ENCODE peak calls at places on chromosomes 3 and 15, in five cellular contexts. R is cardiac muscle cell; V is adrenal gland; A is transverse colon; S is CD8-positive, alpha-beta T cell. P is an unnamed sample. For H3K4me1, the result is how much of the 10 kb centered on the place peaks cover.

GRCh38 chr3:144052275-144052674 is 80.7 kb downstream of the DIPK2A start:
- DNase-seq in R (no peak), V (no peak), A (no peak), S (no peak), P (no peak)

GRCh38 chr15:40058476-40059140 is 19.6 kb upstream of the SRP14 start:
- DNase-seq in R (no peak), V (peak), A (no peak), S (no peak), P (no peak)

GRCh38 chr15:64030123-64030522 is 16.2 kb downstream of the DAPK2 start:
- DNase-seq in R (no peak), V (no peak), A (no peak), S (no peak), P (no peak)

GRCh38 chr3:107938128-107938527 is 152.7 kb downstream of the CD47 start:
- DNase-seq in R (peak), V (no peak), A (no peak), S (no peak), P (peak)

GRCh38 chr3:149783576-149783975 is 8.8 kb downstream of the ANKUB1 start:
- DNase-seq in R (no peak), V (no peak), A (no peak), S (no peak), P (no peak)

GRCh38 chr3:172692751-172693310 is 18.0 kb downstream of the NCEH1 start:
- DNase-seq in R (no peak), V (no peak), A (no peak), S (no peak), P (no peak)

GRCh38 chr3:177626014-177626413 is 428.7 kb upstream of the TBL1XR1 start:
- DNase-seq in R (no peak), V (no peak), A (no peak), S (no peak), P (no peak)

GRCh38 chr3:138351151-138351550 is 2.8 kb downstream of the MRAS start:
- DNase-seq in R (no peak), V (peak), A (no peak), S (no peak), P (no peak)

GRCh38 chr15:39851505-39852082 is 68.5 kb downstream of the GPR176 start:
- DNase-seq in R (no peak), V (no peak), A (no peak), S (no peak), P (no peak)

GRCh38 chr15:89034305-89034704 is 54.0 kb upstream of the ABHD2 start:
- DNase-seq in R (no peak), V (no peak), A (no peak), S (no peak), P (no peak)

GRCh38 chr3:137079572-137079971 is 121.8 kb downstream of the IL20RB start:
- DNase-seq in R (no peak), V (no peak), A (no peak), S (no peak), P (no peak)

GRCh38 chr3:120855665-120856437 is 52.2 kb upstream of the STXBP5L start:
- DNase-seq in R (no peak), V (peak), A (peak), S (no peak), P (no peak)

GRCh38 chr3:67388738-67389137 is 265.7 kb downstream of the SUCLG2 start:
- DNase-seq in R (no peak), V (no peak), A (no peak), S (no peak), P (no peak)

GRCh38 chr3:149621218-149622005 is 36.4 kb downstream of the WWTR1 start:
- DNase-seq in R (peak), V (no peak), A (no peak), S (no peak), P (no peak)

GRCh38 chr3:134211797-134212196 is 38.9 kb downstream of the RYK start:
- DNase-seq in R (peak), V (peak), A (no peak), S (no peak), P (no peak)

GRCh38 chr3:123739146-123739545 is 145.0 kb downstream of the MYLK start:
- DNase-seq in R (no peak), V (no peak), A (no peak), S (no peak), P (no peak)

GRCh38 chr15:74535388-74536084 is 5.5 kb upstream of the ARID3B start:
- DNase-seq in R (no peak), V (no peak), A (no peak), S (no peak), P (no peak)

GRCh38 chr15:68415061-68415460 is 16.9 kb downstream of the ITGA11 start:
- DNase-seq in R (no peak), V (peak), A (no peak), S (no peak), P (no peak)

DNA sequence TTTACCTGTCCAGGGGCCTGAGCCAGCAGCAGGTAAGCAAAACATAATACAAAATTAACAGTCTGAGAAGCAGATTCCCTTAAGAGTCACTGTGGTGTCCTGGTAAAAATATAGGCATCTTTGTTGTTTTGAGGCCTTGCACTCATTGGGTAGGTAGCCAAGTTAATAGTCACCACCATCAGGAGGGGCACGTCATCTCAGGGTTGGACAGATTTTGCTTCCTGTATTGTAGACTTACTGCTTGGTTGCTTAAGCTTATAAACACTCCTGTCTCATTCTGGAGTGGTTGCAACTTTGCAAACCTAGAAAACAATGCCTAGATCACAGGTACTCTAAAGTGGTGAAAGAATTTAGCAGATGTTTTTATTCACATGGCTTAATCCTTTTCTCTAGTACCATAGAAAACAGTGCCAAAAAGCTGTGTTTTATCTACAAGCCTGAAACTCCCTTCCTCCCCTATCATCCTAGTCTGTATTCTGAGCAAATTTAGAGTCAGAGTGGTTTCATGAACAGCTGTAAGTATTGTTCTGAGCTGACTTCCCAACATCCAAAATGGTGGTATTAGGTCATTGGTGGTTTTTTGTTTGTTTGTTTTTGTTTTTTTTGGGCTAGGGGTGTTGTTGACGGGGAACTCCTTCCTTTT is 201.8 kb downstream of the AKAP13 start:
- DNase-seq in R (no peak), V (peak), A (peak), S (no peak), P (peak)
- H3K4me3 ChIP-seq in R (no peak), V (no peak), A (peak), S (peak), P (peak)

DNA sequence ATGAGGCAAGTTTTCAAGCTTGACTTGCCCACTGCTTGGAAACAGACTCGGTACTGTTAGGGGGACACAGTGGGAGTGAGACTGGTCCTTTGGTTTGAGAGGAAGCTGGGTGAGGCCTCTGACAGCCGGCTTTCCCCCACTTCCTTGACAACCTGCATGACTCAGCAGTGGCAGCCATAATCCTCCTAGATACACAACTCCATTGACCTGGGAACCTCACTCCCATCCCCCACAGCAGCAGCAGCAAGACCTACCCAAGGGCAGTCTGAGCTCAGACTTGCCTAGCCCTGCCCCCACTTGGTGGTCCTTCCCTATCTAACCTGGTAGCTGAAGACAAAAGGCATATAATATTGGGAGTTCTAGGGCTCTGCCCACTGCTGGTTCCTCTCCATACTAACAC is 1043.5 kb upstream of the ALCAM start:
- DNase-seq in R (no peak), V (no peak), A (no peak), S (no peak), P (no peak)
- H3K27ac ChIP-seq in R (no peak), V (no peak), A (no peak), S (no peak), P (no peak)

GRCh38 chr15:51842265-51842664 is 12.8 kb downstream of the TMOD3 start:
- DNase-seq in R (no peak), V (no peak), A (no peak), S (no peak), P (no peak)
- H3K4me1 ChIP-seq in R (under half), V (half or more), A (half or more), S (under half), P (half or more)

GRCh38 chr3:26624209-26624775 is 1.7 kb downstream of the LRRC3B start:
- DNase-seq in R (no peak), V (no peak), A (no peak), S (no peak), P (no peak)

GRCh38 chr3:26623409-26624208 is 1.0 kb downstream of the LRRC3B start:
- DNase-seq in R (peak), V (no peak), A (no peak), S (no peak), P (no peak)

GRCh38 chr3:26627080-26627479 is 4.5 kb downstream of the LRRC3B start:
- DNase-seq in R (no peak), V (no peak), A (no peak), S (no peak), P (no peak)

GRCh38 chr3:26622634-26623408 is at the start of gene LRRC3B:
- DNase-seq in R (peak), V (no peak), A (no peak), S (no peak), P (no peak)

DNA sequence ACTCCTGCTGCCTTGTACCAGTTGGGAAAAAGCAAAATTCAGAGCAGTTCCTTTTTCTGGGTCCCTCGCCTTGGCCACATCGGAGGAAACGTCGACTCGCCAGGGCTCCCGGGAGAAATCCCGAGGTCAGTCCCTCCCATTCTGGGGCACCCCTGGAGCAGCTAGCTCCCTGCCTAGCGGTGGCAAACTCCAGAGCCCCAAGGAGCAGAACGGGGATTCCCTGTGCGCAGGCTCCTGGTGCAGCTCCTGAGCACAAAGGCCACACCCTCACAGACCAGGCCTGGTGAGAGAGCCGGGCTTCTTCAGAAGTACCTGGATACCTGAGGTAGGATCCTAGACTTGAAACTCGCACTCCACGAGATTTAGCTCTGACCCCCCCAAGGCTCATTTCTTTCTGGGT is 2.6 kb downstream of the LRRC3B start:
- DNase-seq in R (no peak), V (no peak), A (no peak), S (no peak), P (no peak)
- H3K4me3 ChIP-seq in R (no peak), V (no peak), A (no peak), S (no peak), P (no peak)

DNA sequence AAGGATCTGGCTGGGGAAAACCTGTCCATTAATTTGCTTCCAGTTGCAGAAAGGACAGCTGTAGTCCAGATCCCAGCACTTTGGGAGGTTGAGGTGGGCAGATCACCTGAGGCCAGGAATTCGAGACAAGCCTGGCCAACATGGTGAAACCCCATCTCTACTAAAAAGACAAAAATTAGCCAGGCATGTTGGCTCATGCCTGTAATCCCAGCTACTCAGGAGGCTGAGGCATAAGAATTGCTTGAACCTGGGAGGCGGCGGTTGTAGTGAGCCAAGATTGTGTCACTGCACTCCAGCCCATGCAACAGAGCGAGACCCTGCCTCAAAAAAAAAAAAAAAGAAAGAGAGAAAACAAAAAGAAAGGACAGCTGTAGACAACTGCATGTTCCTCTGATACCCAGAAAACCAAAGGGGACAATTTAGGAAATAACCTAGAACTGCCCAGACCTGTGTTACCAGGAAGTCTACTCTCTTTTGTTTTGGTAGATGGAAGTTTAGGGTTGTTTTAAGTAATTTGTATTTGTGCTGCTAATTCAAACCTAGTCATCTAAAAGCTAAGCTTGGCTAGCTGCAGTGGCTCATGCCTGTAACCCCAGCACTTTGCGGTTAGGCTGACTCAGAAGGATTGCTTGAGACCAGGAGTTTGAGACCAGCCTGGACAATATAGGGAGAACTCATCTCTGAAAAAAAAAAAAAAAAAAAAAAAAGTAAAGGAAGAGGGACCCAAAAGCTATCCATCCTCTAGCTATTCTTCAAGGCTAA is 22.7 kb downstream of the EXD1 start:
- DNase-seq in R (no peak), V (no peak), A (no peak), S (no peak), P (no peak)
- H3K27ac ChIP-seq in R (no peak), V (no peak), A (no peak), S (no peak), P (no peak)

DNA sequence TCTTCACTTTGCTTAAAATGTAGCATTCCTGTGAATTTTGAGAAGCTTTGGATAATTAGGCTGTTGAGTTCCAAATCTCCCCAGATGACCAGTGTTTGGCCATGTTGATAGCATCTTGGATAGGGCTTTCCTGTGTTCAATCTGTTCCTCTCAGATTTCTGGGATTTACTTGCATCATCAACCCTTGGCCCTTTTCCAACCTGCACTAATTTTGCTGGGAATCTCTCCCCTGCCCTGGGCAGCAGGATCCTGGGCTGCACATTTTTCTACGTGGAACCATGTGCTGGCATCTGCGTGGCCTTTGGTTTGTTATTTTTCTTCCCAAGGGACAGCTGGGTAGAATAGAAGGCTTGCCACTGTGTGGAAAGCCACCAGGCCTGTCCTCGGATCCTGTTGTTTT is 75.4 kb upstream of the PLXNA1 start:
- DNase-seq in R (no peak), V (no peak), A (no peak), S (no peak), P (no peak)
- H3K4me1 ChIP-seq in R (under half), V (under half), A (under half), S (under half), P (under half)

DNA sequence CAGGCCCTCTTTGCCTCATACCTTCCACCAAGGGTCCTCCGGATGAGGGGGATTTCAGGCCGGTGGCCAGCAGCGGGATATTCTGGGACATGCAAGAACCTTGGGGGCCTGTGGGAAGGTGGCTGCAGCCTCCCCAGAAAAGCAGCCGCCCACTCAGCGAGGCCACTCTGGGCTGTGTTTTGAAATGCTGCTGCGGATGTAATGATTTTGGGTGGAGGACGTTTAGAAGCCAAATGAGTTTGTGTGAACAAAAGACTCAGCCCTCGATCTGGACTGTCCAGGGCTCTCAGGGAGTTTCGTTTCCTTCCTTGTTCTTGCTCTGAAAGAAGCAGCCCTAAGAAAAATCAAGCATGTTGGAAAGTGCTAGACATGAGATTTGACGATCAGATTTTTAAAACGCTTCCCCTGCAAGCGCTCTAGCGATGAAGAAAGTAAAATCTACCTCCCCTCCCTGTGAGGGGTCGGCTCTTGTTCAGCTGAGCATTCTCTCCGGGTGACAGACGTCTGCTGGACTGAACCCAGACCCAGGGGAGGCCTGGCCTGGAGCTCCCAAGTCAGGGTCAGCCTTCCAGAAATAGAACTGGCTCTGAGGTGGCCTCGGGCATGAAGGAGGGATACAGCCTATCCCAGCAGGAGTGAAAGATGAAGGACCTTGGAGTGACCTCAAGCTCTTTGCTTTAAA is 12.9 kb downstream of the HEG1 start:
- DNase-seq in R (peak), V (peak), A (no peak), S (no peak), P (no peak)
- H3K4me3 ChIP-seq in R (no peak), V (no peak), A (no peak), S (no peak), P (no peak)

GRCh38 chr3:12994607-12995388 is 78.4 kb downstream of the IQSEC1 start:
- DNase-seq in R (peak), V (peak), A (peak), S (peak), P (peak)

GRCh38 chr3:12992629-12993021 is 80.6 kb downstream of the IQSEC1 start:
- DNase-seq in R (peak), V (peak), A (peak), S (no peak), P (no peak)

GRCh38 chr3:12994357-12994606 is 78.9 kb downstream of the IQSEC1 start:
- DNase-seq in R (no peak), V (peak), A (peak), S (no peak), P (no peak)

GRCh38 chr3:12993022-12993622 is 80.1 kb downstream of the IQSEC1 start:
- DNase-seq in R (peak), V (no peak), A (peak), S (no peak), P (no peak)

GRCh38 chr3:12993623-12994356 is 79.4 kb downstream of the IQSEC1 start:
- DNase-seq in R (peak), V (no peak), A (peak), S (no peak), P (no peak)
- H3K27ac ChIP-seq in R (peak), V (peak), A (peak), S (no peak), P (peak)

GRCh38 chr3:171503817-171504216 is 43.6 kb upstream of the TNIK start:
- DNase-seq in R (no peak), V (no peak), A (no peak), S (no peak), P (no peak)
- H3K4me1 ChIP-seq in R (under half), V (under half), A (under half), S (under half), P (under half)

P was measured in naive thymus-derived CD4-positive, alpha-beta T cell.